ENCODE peak calls at places on chromosomes 11 and 22, in five cellular contexts. Q, D, B, M and O are unnamed samples.

GRCh38 chr11:109629734-109630133 is 207.7 kb downstream of the C11orf87 start:
- DNase-seq in Q (no peak), D (no peak), B (no peak), M (no peak), O (no peak)

GRCh38 chr11:109806205-109806604 is 287.0 kb upstream of the ZC3H12C start:
- DNase-seq in Q (no peak), D (no peak), B (no peak), M (no peak), O (no peak)

GRCh38 chr11:130166457-130166784 is 6.8 kb downstream of the ST14 start:
- DNase-seq in Q (peak), D (no peak), B (no peak), M (no peak), O (no peak)

GRCh38 chr11:62147545-62147944 is 23.7 kb downstream of the INCENP start:
- DNase-seq in Q (no peak), D (no peak), B (no peak), M (no peak), O (peak)

GRCh38 chr11:114120606-114121005 is 61.1 kb downstream of the ZBTB16 start:
- DNase-seq in Q (no peak), D (no peak), B (no peak), M (no peak), O (no peak)

GRCh38 chr11:100576044-100577021 is 110.8 kb upstream of the ARHGAP42 start:
- DNase-seq in Q (no peak), D (peak), B (no peak), M (peak), O (no peak)

GRCh38 chr11:43852057-43852636 is 28.5 kb upstream of the ALKBH3 start:
- DNase-seq in Q (peak), D (peak), B (peak), M (peak), O (peak)

GRCh38 chr11:116457336-116458007 is 315.3 kb downstream of the BUD13 start:
- DNase-seq in Q (no peak), D (no peak), B (no peak), M (no peak), O (no peak)

GRCh38 chr11:134034496-134035381 is 34.1 kb upstream of the JAM3 start:
- DNase-seq in Q (no peak), D (peak), B (no peak), M (no peak), O (no peak)

GRCh38 chr22:46047841-46048595 is 71.1 kb upstream of the WNT7B start:
- DNase-seq in Q (no peak), D (no peak), B (peak), M (no peak), O (peak)

GRCh38 chr11:62245271-62245753 is 3.3 kb downstream of the SCGB1D2 start:
- DNase-seq in Q (no peak), D (peak), B (no peak), M (peak), O (no peak)

GRCh38 chr22:44451016-44451415 is 47.0 kb downstream of the RTL6 start:
- DNase-seq in Q (no peak), D (no peak), B (no peak), M (no peak), O (no peak)

GRCh38 chr11:122229611-122230386 is 113.8 kb upstream of the BLID start:
- DNase-seq in Q (no peak), D (no peak), B (no peak), M (peak), O (peak)

GRCh38 chr11:84142411-84142810 is 856.2 kb upstream of the CCDC90B start:
- DNase-seq in Q (no peak), D (no peak), B (no peak), M (no peak), O (no peak)

GRCh38 chr11:68988486-68988885 is 7.7 kb upstream of the MRGPRD start:
- DNase-seq in Q (no peak), D (no peak), B (no peak), M (no peak), O (no peak)

GRCh38 chr11:116375221-116375620 is 397.6 kb downstream of the BUD13 start:
- DNase-seq in Q (no peak), D (no peak), B (no peak), M (no peak), O (no peak)

GRCh38 chr11:68373189-68373809 is 60.9 kb downstream of the LRP5 start:
- DNase-seq in Q (peak), D (no peak), B (peak), M (no peak), O (no peak)

GRCh38 chr11:71447791-71448256 is 369 bp downstream of the DHCR7 start:
- DNase-seq in Q (no peak), D (no peak), B (no peak), M (peak), O (no peak)

GRCh38 chr11:17073370-17074027 is 4.0 kb downstream of the RPS13 start:
- DNase-seq in Q (no peak), D (no peak), B (no peak), M (no peak), O (no peak)

GRCh38 chr11:17601206-17602075 is 54.4 kb downstream of the OTOG start:
- DNase-seq in Q (no peak), D (no peak), B (no peak), M (no peak), O (peak)

GRCh38 chr22:47450876-47451475 is 688.5 kb downstream of the TBC1D22A start:
- DNase-seq in Q (no peak), D (no peak), B (no peak), M (no peak), O (no peak)

GRCh38 chr11:92632510-92632909 is 336.9 kb upstream of the MTNR1B start:
- DNase-seq in Q (no peak), D (no peak), B (no peak), M (no peak), O (no peak)

GRCh38 chr11:13152736-13153541 is 124.7 kb upstream of the BMAL1 start:
- DNase-seq in Q (no peak), D (no peak), B (no peak), M (no peak), O (no peak)

DNA sequence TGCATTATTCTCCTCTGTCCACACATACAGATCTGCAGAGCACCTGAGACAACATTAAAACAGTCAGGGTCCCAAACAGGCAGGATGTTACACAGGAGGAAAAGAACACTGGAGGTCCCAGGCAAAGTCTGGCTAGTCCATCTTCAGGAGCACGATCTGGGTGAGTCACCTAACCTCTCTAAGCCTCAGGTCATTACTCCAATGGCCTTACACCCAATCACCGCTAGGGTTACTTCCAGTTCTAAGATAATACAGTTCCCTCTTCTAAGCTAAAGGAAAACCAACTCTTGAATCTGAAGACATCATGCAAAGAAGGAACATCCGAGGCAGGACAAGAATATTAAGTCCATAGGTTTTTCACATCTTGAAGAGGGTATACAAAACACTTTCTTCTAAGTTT is 24.5 kb downstream of the ASCC2 start:
- DNase-seq in Q (no peak), D (no peak), B (no peak), M (no peak), O (no peak)
- TF ChIP-seq CTCF in Q (no peak), D (no peak), B (no peak), M (no peak), O (no peak)

GRCh38 chr11:2169001-2169370 is 2.6 kb downstream of the TH start:
- DNase-seq in Q (no peak), D (no peak), B (no peak), M (no peak), O (no peak)
- TF ChIP-seq CTCF in Q (no peak), D (no peak), B (no peak), M (no peak), O (no peak)

GRCh38 chr22:24592144-24592845 is 578 bp downstream of the LRRC75B start:
- DNase-seq in Q (no peak), D (no peak), B (peak), M (no peak), O (no peak)
- TF ChIP-seq CTCF in Q (no peak), D (no peak), B (no peak), M (no peak), O (no peak)

GRCh38 chr22:20130319-20130718 is 1.3 kb upstream of the ZDHHC8 start:
- DNase-seq in Q (no peak), D (no peak), B (no peak), M (no peak), O (no peak)
- TF ChIP-seq CTCF in Q (no peak), D (peak), B (no peak), M (no peak), O (no peak)